ENCODE peak calls at places on chromosomes 13 and 19, in four cellular contexts. L, N, C and P are unnamed samples.
A peak's percentile ranks its signal among the peaks of the same experiment; 100 is the strongest.

GRCh38 chr13:113845723-113846638 is 17.9 kb downstream of the GAS6 start:
- DNase-seq in L (no peak), N (no peak), C (no peak), P (no peak)

GRCh38 chr13:59843040-59843439 is 320.7 kb downstream of the DIAPH3 start:
- DNase-seq in L (no peak), N (no peak), C (no peak), P (no peak)

GRCh38 chr13:27481766-27482165 is 31.4 kb upstream of the MTIF3 start:
- DNase-seq in L (peak; percentile 35), N (no peak), C (peak; percentile 51), P (peak; percentile 40)

GRCh38 chr13:32837973-32838940 is 178.0 kb upstream of the KL start:
- DNase-seq in L (no peak), N (no peak), C (no peak), P (no peak)

GRCh38 chr13:46817081-46817480 is 20.1 kb upstream of the ESD start:
- DNase-seq in L (peak; percentile 70), N (no peak), C (peak; percentile 82), P (peak; percentile 4)

GRCh38 chr19:35449347-35450043 is 1.4 kb downstream of the FFAR2 start:
- DNase-seq in L (no peak), N (no peak), C (no peak), P (no peak)

GRCh38 chr19:36986601-36987000 is 70.5 kb downstream of the ZNF568 start:
- DNase-seq in L (no peak), N (no peak), C (no peak), P (no peak)

GRCh38 chr13:79435549-79435948 is 29.5 kb upstream of the RBM26 start:
- DNase-seq in L (peak; percentile 59), N (no peak), C (peak; percentile 65), P (peak; percentile 53)

GRCh38 chr13:26051231-26052135 is at the start of gene SHISA2:
- DNase-seq in L (peak; percentile 75), N (no peak), C (peak; percentile 57), P (peak; percentile 17)

DNA sequence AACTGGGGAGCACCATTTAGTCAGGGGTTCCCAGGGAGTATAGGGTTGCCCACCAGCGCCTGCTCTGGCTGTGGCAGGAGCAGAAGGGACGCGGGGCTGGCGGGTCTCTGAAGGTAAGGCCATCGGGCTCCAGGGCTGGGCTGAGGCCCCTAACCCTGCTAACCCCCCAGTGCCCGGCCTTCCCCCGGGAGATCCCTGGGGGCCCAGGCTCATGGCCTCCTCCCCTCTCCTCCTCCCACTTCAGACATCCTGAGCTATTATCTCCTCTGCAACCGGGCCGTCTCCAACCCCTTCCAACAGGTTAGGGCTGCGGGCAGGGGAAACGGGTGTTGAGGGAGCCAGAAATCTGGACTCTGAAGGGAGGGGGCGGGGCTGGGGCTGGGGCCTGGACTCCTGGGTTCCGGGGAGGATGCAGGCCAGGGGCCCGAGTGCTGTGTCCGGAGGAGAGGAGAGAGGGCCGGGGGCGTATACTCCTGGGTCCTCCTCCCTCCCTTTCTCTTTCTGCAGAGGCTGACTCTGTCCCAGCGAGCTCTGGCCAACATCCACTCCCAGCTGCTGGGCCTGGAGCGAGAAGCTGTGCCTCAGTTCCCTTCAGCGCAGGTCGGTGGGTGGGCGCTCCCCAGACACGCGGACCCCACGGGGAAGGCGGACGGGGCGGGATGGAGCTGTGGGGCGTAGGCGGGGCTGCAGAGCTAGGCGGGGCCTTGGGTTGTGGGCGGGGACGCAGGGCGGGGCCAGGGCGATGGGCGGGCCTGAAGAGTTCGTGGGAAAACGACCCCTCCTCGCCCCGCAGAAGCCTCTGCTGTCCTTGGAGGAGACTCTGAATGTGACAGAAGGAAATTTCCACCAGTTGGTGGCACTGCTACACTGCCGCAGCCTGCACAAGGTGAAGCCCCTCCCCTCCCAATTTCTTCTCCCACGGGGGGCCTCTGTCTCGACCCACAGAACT is 15.3 kb downstream of the TTYH1 start:
- DNase-seq in L (peak; percentile 46), N (no peak), C (peak; percentile 40), P (no peak)
- H3K4me3 ChIP-seq in L (peak overlapping the region; percentile 39), N (peak overlapping the region; percentile 17), C (peak overlapping the region; percentile 30), P (no peak overlapping the region)

DNA sequence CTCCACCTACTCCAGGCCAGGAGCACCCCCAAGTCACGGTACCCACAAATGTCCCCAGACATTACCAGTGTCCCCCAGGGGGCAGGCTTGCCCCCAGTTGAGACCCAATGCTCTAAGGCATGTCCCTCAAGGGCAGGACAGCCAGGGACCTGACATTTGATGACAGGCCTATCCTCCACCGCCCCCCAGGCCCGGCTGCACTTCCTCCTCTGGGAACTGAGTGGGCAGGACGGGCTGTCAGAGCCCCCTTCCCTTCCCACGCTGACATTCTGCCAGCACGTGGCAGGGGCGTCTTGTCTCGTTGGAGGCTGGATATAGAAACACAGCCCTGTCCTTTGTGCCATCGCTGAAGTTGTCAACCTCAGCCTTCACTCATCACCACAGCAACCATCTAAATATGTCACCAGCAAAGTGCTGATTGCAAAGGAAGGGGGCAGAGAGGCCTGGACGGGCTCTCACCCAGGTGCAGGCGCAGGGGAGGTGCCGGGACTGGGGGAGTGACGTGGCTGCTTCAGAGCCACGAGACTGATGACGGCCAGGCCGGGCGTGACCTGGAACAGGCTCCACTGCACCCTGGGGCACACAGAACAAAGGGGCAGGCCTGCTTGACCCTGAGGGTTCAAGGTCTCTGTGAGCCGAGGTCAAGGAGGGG is 38.4 kb downstream of the GNG7 start:
- DNase-seq in L (peak; percentile 5), N (no peak), C (no peak), P (no peak)
- TF ChIP-seq CTCF in L (no peak), N (no peak), C (peak; percentile 1), P (peak; percentile 10)

GRCh38 chr19:2612619-2613249 is 89.8 kb downstream of the GNG7 start:
- DNase-seq in L (no peak), N (no peak), C (no peak), P (no peak)

GRCh38 chr19:2611483-2612464 is 90.7 kb downstream of the GNG7 start:
- DNase-seq in L (no peak), N (no peak), C (no peak), P (no peak)

GRCh38 chr19:2609389-2610116 is 92.9 kb downstream of the GNG7 start:
- DNase-seq in L (no peak), N (no peak), C (no peak), P (no peak)

GRCh38 chr19:2608602-2608922 is 93.9 kb downstream of the GNG7 start:
- DNase-seq in L (no peak), N (no peak), C (no peak), P (no peak)

GRCh38 chr19:2610637-2611482 is 91.6 kb downstream of the GNG7 start:
- DNase-seq in L (peak; percentile 95), N (peak; percentile 87), C (peak; percentile 96), P (peak; percentile 91)
- H3K4me3 ChIP-seq in L (peak overlapping the region; percentile 21), N (peak overlapping the region; percentile 50), C (peak overlapping the region; percentile 35), P (peak overlapping the region; percentile 34)

GRCh38 chr13:104810242-104810641 is 1725.2 kb downstream of the EFNB2 start:
- DNase-seq in L (no peak), N (no peak), C (no peak), P (no peak)
- TF ChIP-seq CTCF in L (no peak), N (no peak), C (no peak), P (no peak)

GRCh38 chr19:48739835-48740704 is at the start of gene RASIP1:
- DNase-seq in L (no peak), N (no peak), C (no peak), P (no peak)

GRCh38 chr19:48738557-48739399 is 1.6 kb downstream of the RASIP1 start:
- DNase-seq in L (peak; percentile 88), N (peak; percentile 77), C (peak; percentile 81), P (peak; percentile 61)

GRCh38 chr19:48737360-48737998 is 2.9 kb downstream of the RASIP1 start:
- DNase-seq in L (no peak), N (no peak), C (no peak), P (no peak)

GRCh38 chr19:48740705-48741030 is 258 bp upstream of the RASIP1 start:
- DNase-seq in L (no peak), N (no peak), C (no peak), P (no peak)

DNA sequence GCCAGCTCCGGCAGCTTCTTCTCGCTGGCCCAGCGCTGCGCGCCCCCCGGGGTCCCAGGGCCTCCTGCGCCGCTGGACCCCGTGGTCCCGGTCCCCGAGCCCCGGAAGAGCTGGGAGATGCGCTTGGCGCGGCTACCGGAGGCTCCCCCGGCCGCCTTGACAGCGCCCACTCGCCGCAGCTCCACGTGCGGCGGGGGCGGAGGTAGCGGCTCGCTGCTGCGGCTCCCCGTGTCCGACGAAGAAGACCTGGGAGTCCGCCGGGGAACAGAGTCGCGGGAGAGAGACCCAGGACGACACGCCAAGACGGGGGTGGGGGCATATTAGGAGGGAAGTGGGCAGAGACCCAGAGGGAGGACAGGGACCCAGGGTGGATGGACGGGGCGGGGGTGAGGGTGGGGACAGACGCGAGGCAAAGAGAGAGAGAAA is 997 bp downstream of the RASIP1 start:
- DNase-seq in L (no peak), N (no peak), C (no peak), P (no peak)
- H3K4me3 ChIP-seq in L (no peak overlapping the region), N (peak overlapping the region; percentile 61), C (peak overlapping the region; percentile 19), P (no peak overlapping the region)

GRCh38 chr19:41001243-41001971 is 10.3 kb downstream of the CYP2B6 start:
- DNase-seq in L (no peak), N (no peak), C (no peak), P (no peak)
- TF ChIP-seq CTCF in L (no peak), N (no peak), C (no peak), P (no peak)

DNA sequence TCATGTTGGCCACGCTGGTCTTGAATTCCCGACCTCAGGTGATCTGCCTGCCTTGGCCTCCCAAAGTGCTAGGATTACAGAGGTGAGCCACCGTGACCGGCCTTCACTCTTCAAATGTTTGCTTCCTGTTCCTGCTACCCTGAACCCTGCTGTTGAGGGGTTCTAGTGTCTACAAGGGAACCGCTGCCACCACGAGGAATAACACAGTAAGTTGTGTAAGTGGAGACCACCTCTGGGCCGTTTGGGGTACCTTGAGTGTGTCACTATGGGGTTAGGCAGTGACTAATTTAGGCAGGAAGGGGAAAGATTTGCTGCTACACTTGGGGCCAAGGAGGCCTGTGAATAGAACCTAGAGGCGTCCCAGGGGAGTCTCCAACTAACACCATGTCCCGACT is 2.2 kb upstream of the MYADM start:
- DNase-seq in L (no peak), N (no peak), C (no peak), P (peak; percentile 29)
- H3K4me3 ChIP-seq in L (no peak overlapping the region), N (no peak overlapping the region), C (peak overlapping the region; percentile 48), P (peak overlapping the region; percentile 52)

GRCh38 chr19:5063873-5064645 is 95.1 kb downstream of the KDM4B start:
- DNase-seq in L (no peak), N (no peak), C (no peak), P (no peak)
- TF ChIP-seq CTCF in L (no peak), N (no peak), C (no peak), P (no peak)

GRCh38 chr19:17327654-17328516 is 6.8 kb downstream of the ANO8 start:
- DNase-seq in L (peak; percentile 68), N (no peak), C (peak; percentile 65), P (no peak)
- H3K4me3 ChIP-seq in L (no peak overlapping the region), N (peak overlapping the region; percentile 46), C (peak overlapping the region; percentile 3), P (no peak overlapping the region)